ENCODE peak calls at places on chromosomes 4 and X, in six cellular contexts. K, M, T, O, H and Y are unnamed samples.

GRCh38 chrX:68498044-68498507 is 775 bp upstream of the YIPF6 start:
- DNase-seq in K (no peak), M (no peak), T (no peak), O (no peak), H (peak), Y (no peak)

GRCh38 chrX:133434197-133434820 is 19.0 kb upstream of the GPC4 start:
- DNase-seq in K (no peak), M (no peak), T (no peak), O (no peak), H (no peak), Y (no peak)

GRCh38 chr4:162056947-162057346 is 106.9 kb downstream of the FSTL5 start:
- DNase-seq in K (no peak), M (no peak), T (no peak), O (no peak), H (no peak), Y (no peak)

GRCh38 chr4:28251831-28252230 is 1391.2 kb downstream of the STIM2 start:
- DNase-seq in K (no peak), M (no peak), T (no peak), O (no peak), H (no peak), Y (no peak)

GRCh38 chrX:129984196-129984962 is 1.9 kb downstream of the BCORL1 start:
- DNase-seq in K (no peak), M (no peak), T (no peak), O (peak), H (no peak), Y (no peak)

GRCh38 chrX:132613801-132614200 is 125.0 kb upstream of the MBNL3 start:
- DNase-seq in K (no peak), M (no peak), T (no peak), O (no peak), H (no peak), Y (no peak)

GRCh38 chr4:109861941-109862340 is 14.0 kb downstream of the LRIT3 start:
- DNase-seq in K (no peak), M (no peak), T (no peak), O (no peak), H (no peak), Y (no peak)

GRCh38 chr4:175874290-175874689 is 62.2 kb upstream of the GPM6A start:
- DNase-seq in K (no peak), M (no peak), T (no peak), O (no peak), H (no peak), Y (no peak)

GRCh38 chr4:116628598-116628997 is 456.8 kb downstream of the TRAM1L1 start:
- DNase-seq in K (no peak), M (no peak), T (no peak), O (no peak), H (no peak), Y (no peak)

GRCh38 chrX:130555341-130555740 is 153.6 kb downstream of the RBMX2 start:
- DNase-seq in K (no peak), M (no peak), T (no peak), O (no peak), H (no peak), Y (no peak)

GRCh38 chr4:3531887-3532713 is at the start of gene LRPAP1:
- DNase-seq in K (peak), M (peak), T (peak), O (peak), H (peak), Y (no peak)

GRCh38 chrX:13778916-13779315 is 38.0 kb downstream of the GPM6B start:
- DNase-seq in K (no peak), M (no peak), T (no peak), O (no peak), H (no peak), Y (no peak)

GRCh38 chr4:174669278-174669677 is 147.0 kb upstream of the HPGD start:
- DNase-seq in K (no peak), M (no peak), T (no peak), O (peak), H (peak), Y (no peak)

GRCh38 chrX:118522230-118522926 is 26.8 kb downstream of the DOCK11 start:
- DNase-seq in K (no peak), M (no peak), T (no peak), O (no peak), H (no peak), Y (no peak)

GRCh38 chr4:184355857-184356256 is 118.5 kb downstream of the IRF2 start:
- DNase-seq in K (no peak), M (no peak), T (no peak), O (no peak), H (no peak), Y (no peak)

GRCh38 chrX:18956322-18957032 is 27.4 kb downstream of the PHKA2 start:
- DNase-seq in K (no peak), M (no peak), T (no peak), O (no peak), H (no peak), Y (peak)

GRCh38 chr4:150126201-150126879 is 48.1 kb downstream of the DCLK2 start:
- DNase-seq in K (no peak), M (no peak), T (no peak), O (no peak), H (no peak), Y (peak)

GRCh38 chr4:41750624-41751324 is 2.2 kb upstream of the PHOX2B start:
- DNase-seq in K (peak), M (no peak), T (no peak), O (no peak), H (no peak), Y (no peak)

GRCh38 chr4:28557755-28558154 is 1697.1 kb downstream of the STIM2 start:
- DNase-seq in K (no peak), M (no peak), T (no peak), O (peak), H (no peak), Y (no peak)

GRCh38 chrX:40469316-40469715 is 111.5 kb upstream of the ATP6AP2 start:
- DNase-seq in K (no peak), M (no peak), T (no peak), O (no peak), H (peak), Y (no peak)

GRCh38 chr4:151804821-151805220 is 44.0 kb upstream of the GATB start:
- DNase-seq in K (no peak), M (no peak), T (no peak), O (no peak), H (no peak), Y (no peak)

GRCh38 chrX:135295238-135295943 is 13.9 kb upstream of the ETDC start:
- DNase-seq in K (no peak), M (no peak), T (no peak), O (no peak), H (no peak), Y (no peak)

GRCh38 chr4:182575225-182575624 is 332.0 kb downstream of the TENM3 start:
- DNase-seq in K (no peak), M (no peak), T (no peak), O (no peak), H (no peak), Y (no peak)

GRCh38 chrX:49761481-49761880 is 65.7 kb upstream of the PAGE1 start:
- DNase-seq in K (no peak), M (no peak), T (no peak), O (peak), H (peak), Y (no peak)

GRCh38 chr4:101346562-101347266 is 612 bp downstream of the PPP3CA start:
- DNase-seq in K (peak), M (peak), T (peak), O (peak), H (peak), Y (peak)

GRCh38 chr4:126603210-126603609 is 1029.5 kb upstream of the INTU start:
- DNase-seq in K (no peak), M (no peak), T (no peak), O (no peak), H (no peak), Y (no peak)

GRCh38 chrX:123833387-123833786 is 26.5 kb upstream of the XIAP start:
- DNase-seq in K (no peak), M (peak), T (no peak), O (peak), H (peak), Y (no peak)

GRCh38 chrX:14779589-14779988 is 93.3 kb downstream of the FANCB start:
- DNase-seq in K (no peak), M (no peak), T (no peak), O (no peak), H (no peak), Y (no peak)